ENCODE peak calls at places on chromosome 21, in five cellular contexts. D, R, T, L and H are unnamed samples.

GRCh38 chr21:40587786-40588353 is 259.1 kb downstream of the DSCAM start:
- DNase-seq in D (no peak), R (no peak), T (no peak), L (no peak), H (no peak)

GRCh38 chr21:42057861-42058437 is 13.2 kb upstream of the UMODL1 start:
- DNase-seq in D (no peak), R (no peak), T (no peak), L (no peak), H (peak)

GRCh38 chr21:28632718-28633408 is 359.8 kb downstream of the LTN1 start:
- DNase-seq in D (no peak), R (no peak), T (peak), L (no peak), H (no peak)

GRCh38 chr21:37639756-37640155 is 273.2 kb downstream of the DYRK1A start:
- DNase-seq in D (no peak), R (no peak), T (no peak), L (no peak), H (no peak)

GRCh38 chr21:41499920-41500319 is 8.0 kb downstream of the TMPRSS2 start:
- DNase-seq in D (no peak), R (no peak), T (no peak), L (no peak), H (no peak)

GRCh38 chr21:32309906-32310460 is 11.3 kb downstream of the MRAP start:
- DNase-seq in D (no peak), R (no peak), T (no peak), L (no peak), H (no peak)

GRCh38 chr21:45535341-45536081 is 6.7 kb downstream of the SLC19A1 start:
- DNase-seq in D (no peak), R (no peak), T (no peak), L (no peak), H (peak)

GRCh38 chr21:44983421-44984206 is 43.8 kb downstream of the SLX9 start:
- DNase-seq in D (no peak), R (no peak), T (no peak), L (no peak), H (peak)

GRCh38 chr21:20445971-20446370 is 552.2 kb upstream of the NCAM2 start:
- DNase-seq in D (no peak), R (no peak), T (no peak), L (no peak), H (no peak)

GRCh38 chr21:36699546-36700294 is 805 bp downstream of the SIM2 start:
- DNase-seq in D (no peak), R (no peak), T (no peak), L (no peak), H (no peak)

GRCh38 chr21:43348801-43349261 is 78.1 kb downstream of the SIK1 start:
- DNase-seq in D (no peak), R (no peak), T (no peak), L (no peak), H (no peak)

GRCh38 chr21:21807598-21807903 is 809.3 kb downstream of the NCAM2 start:
- DNase-seq in D (no peak), R (no peak), T (no peak), L (no peak), H (no peak)